ENCODE peak calls at places on chromosomes 5 and 9, in eight cellular contexts. One of them, this sample, is unnamed.

GRCh38 chr5:80867233-80867632 is 92.9 kb upstream of the RASGRF2 start:
- DNase-seq in GM10248: no peak
- DNase-seq in fibroblast of mammary gland: peak; percentile 34
- DNase-seq in activated naive CD4-positive, alpha-beta T cell: no peak
- DNase-seq in activated naive CD8-positive, alpha-beta T cell treated with anti-CD3 and anti-CD28 coated beads, Interleukin-2, amount 50 U/mL, for 16 hours: no peak
- DNase-seq in heart right ventricle: no peak
- DNase-seq in LoVo: no peak
- DNase-seq in Karpas-422: no peak
- DNase-seq in this sample: no peak

GRCh38 chr9:14153310-14153720 is 160.6 kb downstream of the NFIB start:
- DNase-seq in GM10248: no peak
- DNase-seq in fibroblast of mammary gland: peak; percentile 57
- DNase-seq in activated naive CD4-positive, alpha-beta T cell: no peak
- DNase-seq in activated naive CD8-positive, alpha-beta T cell treated with anti-CD3 and anti-CD28 coated beads, Interleukin-2, amount 50 U/mL, for 16 hours: no peak
- DNase-seq in heart right ventricle: no peak
- DNase-seq in LoVo: no peak
- DNase-seq in Karpas-422: no peak
- DNase-seq in this sample: no peak

GRCh38 chr5:91312698-91313097 is 70.4 kb downstream of the ARRDC3 start:
- DNase-seq in GM10248: no peak
- DNase-seq in fibroblast of mammary gland: no peak
- DNase-seq in activated naive CD4-positive, alpha-beta T cell: no peak
- DNase-seq in activated naive CD8-positive, alpha-beta T cell treated with anti-CD3 and anti-CD28 coated beads, Interleukin-2, amount 50 U/mL, for 16 hours: no peak
- DNase-seq in heart right ventricle: no peak
- DNase-seq in LoVo: no peak
- DNase-seq in Karpas-422: no peak
- DNase-seq in this sample: no peak

GRCh38 chr9:105290401-105290800 is 46.0 kb downstream of the SLC44A1 start:
- DNase-seq in GM10248: no peak
- DNase-seq in fibroblast of mammary gland: peak; percentile 78
- DNase-seq in activated naive CD4-positive, alpha-beta T cell: no peak
- DNase-seq in activated naive CD8-positive, alpha-beta T cell treated with anti-CD3 and anti-CD28 coated beads, Interleukin-2, amount 50 U/mL, for 16 hours: no peak
- DNase-seq in heart right ventricle: no peak
- DNase-seq in LoVo: no peak
- DNase-seq in Karpas-422: no peak
- DNase-seq in this sample: no peak

GRCh38 chr9:128503870-128504269 is 649 bp upstream of the GLE1 start:
- DNase-seq in GM10248: no peak
- DNase-seq in fibroblast of mammary gland: peak; percentile 25
- DNase-seq in activated naive CD4-positive, alpha-beta T cell: no peak
- DNase-seq in activated naive CD8-positive, alpha-beta T cell treated with anti-CD3 and anti-CD28 coated beads, Interleukin-2, amount 50 U/mL, for 16 hours: no peak
- DNase-seq in heart right ventricle: peak; percentile 22
- DNase-seq in LoVo: peak; percentile 1
- DNase-seq in Karpas-422: no peak
- DNase-seq in this sample: no peak

GRCh38 chr9:7315746-7316457 is 483.7 kb downstream of the DMAC1 start:
- DNase-seq in GM10248: no peak
- DNase-seq in fibroblast of mammary gland: peak; percentile 96
- DNase-seq in activated naive CD4-positive, alpha-beta T cell: no peak
- DNase-seq in activated naive CD8-positive, alpha-beta T cell treated with anti-CD3 and anti-CD28 coated beads, Interleukin-2, amount 50 U/mL, for 16 hours: no peak
- DNase-seq in heart right ventricle: no peak
- DNase-seq in LoVo: no peak
- DNase-seq in Karpas-422: no peak
- DNase-seq in this sample: no peak

GRCh38 chr9:131390990-131391389 is 2.9 kb upstream of the PRRC2B start:
- DNase-seq in GM10248: no peak
- DNase-seq in fibroblast of mammary gland: no peak
- DNase-seq in activated naive CD4-positive, alpha-beta T cell: no peak
- DNase-seq in activated naive CD8-positive, alpha-beta T cell treated with anti-CD3 and anti-CD28 coated beads, Interleukin-2, amount 50 U/mL, for 16 hours: no peak
- DNase-seq in heart right ventricle: no peak
- DNase-seq in LoVo: no peak
- DNase-seq in Karpas-422: no peak
- DNase-seq in this sample: no peak

GRCh38 chr5:38660194-38660668 is 103.8 kb upstream of the LIFR start:
- DNase-seq in GM10248: no peak
- DNase-seq in fibroblast of mammary gland: no peak
- DNase-seq in activated naive CD4-positive, alpha-beta T cell: no peak
- DNase-seq in activated naive CD8-positive, alpha-beta T cell treated with anti-CD3 and anti-CD28 coated beads, Interleukin-2, amount 50 U/mL, for 16 hours: no peak
- DNase-seq in heart right ventricle: peak; percentile 18
- DNase-seq in LoVo: peak; percentile 75
- DNase-seq in Karpas-422: no peak
- DNase-seq in this sample: no peak

GRCh38 chr9:77725820-77726219 is 77.7 kb upstream of the GNA14 start:
- DNase-seq in GM10248: no peak
- DNase-seq in fibroblast of mammary gland: no peak
- DNase-seq in activated naive CD4-positive, alpha-beta T cell: no peak
- DNase-seq in activated naive CD8-positive, alpha-beta T cell treated with anti-CD3 and anti-CD28 coated beads, Interleukin-2, amount 50 U/mL, for 16 hours: no peak
- DNase-seq in heart right ventricle: no peak
- DNase-seq in LoVo: no peak
- DNase-seq in Karpas-422: no peak
- DNase-seq in this sample: no peak

GRCh38 chr9:91943876-91944470 is 6.1 kb downstream of the ROR2 start:
- DNase-seq in GM10248: no peak
- DNase-seq in fibroblast of mammary gland: peak; percentile 72
- DNase-seq in activated naive CD4-positive, alpha-beta T cell: no peak
- DNase-seq in activated naive CD8-positive, alpha-beta T cell treated with anti-CD3 and anti-CD28 coated beads, Interleukin-2, amount 50 U/mL, for 16 hours: no peak
- DNase-seq in heart right ventricle: no peak
- DNase-seq in LoVo: no peak
- DNase-seq in Karpas-422: no peak
- DNase-seq in this sample: no peak

GRCh38 chr9:83070257-83070656 is 7.3 kb upstream of the RASEF start:
- DNase-seq in GM10248: no peak
- DNase-seq in fibroblast of mammary gland: peak; percentile 79
- DNase-seq in activated naive CD4-positive, alpha-beta T cell: no peak
- DNase-seq in activated naive CD8-positive, alpha-beta T cell treated with anti-CD3 and anti-CD28 coated beads, Interleukin-2, amount 50 U/mL, for 16 hours: no peak
- DNase-seq in heart right ventricle: no peak
- DNase-seq in LoVo: no peak
- DNase-seq in Karpas-422: no peak
- DNase-seq in this sample: no peak

GRCh38 chr5:32711693-32712462 is 757 bp downstream of the NPR3 start:
- DNase-seq in GM10248: no peak
- DNase-seq in fibroblast of mammary gland: peak; percentile 31
- DNase-seq in activated naive CD4-positive, alpha-beta T cell: no peak
- DNase-seq in activated naive CD8-positive, alpha-beta T cell treated with anti-CD3 and anti-CD28 coated beads, Interleukin-2, amount 50 U/mL, for 16 hours: no peak
- DNase-seq in heart right ventricle: peak; percentile 41
- DNase-seq in LoVo: no peak
- DNase-seq in Karpas-422: no peak
- DNase-seq in this sample: no peak

GRCh38 chr5:74316064-74316586 is 324.4 kb downstream of the ENC1 start:
- DNase-seq in GM10248: no peak
- DNase-seq in fibroblast of mammary gland: peak; percentile 95
- DNase-seq in activated naive CD4-positive, alpha-beta T cell: no peak
- DNase-seq in activated naive CD8-positive, alpha-beta T cell treated with anti-CD3 and anti-CD28 coated beads, Interleukin-2, amount 50 U/mL, for 16 hours: no peak
- DNase-seq in heart right ventricle: no peak
- DNase-seq in LoVo: peak; percentile 55
- DNase-seq in Karpas-422: no peak
- DNase-seq in this sample: no peak

GRCh38 chr5:33227746-33228145 is 213.0 kb upstream of the TARS1 start:
- DNase-seq in GM10248: no peak
- DNase-seq in fibroblast of mammary gland: no peak
- DNase-seq in activated naive CD4-positive, alpha-beta T cell: no peak
- DNase-seq in activated naive CD8-positive, alpha-beta T cell treated with anti-CD3 and anti-CD28 coated beads, Interleukin-2, amount 50 U/mL, for 16 hours: no peak
- DNase-seq in heart right ventricle: no peak
- DNase-seq in LoVo: no peak
- DNase-seq in Karpas-422: no peak
- DNase-seq in this sample: no peak

GRCh38 chr5:114174131-114174530 is 187.7 kb upstream of the KCNN2 start:
- DNase-seq in GM10248: no peak
- DNase-seq in fibroblast of mammary gland: no peak
- DNase-seq in activated naive CD4-positive, alpha-beta T cell: no peak
- DNase-seq in activated naive CD8-positive, alpha-beta T cell treated with anti-CD3 and anti-CD28 coated beads, Interleukin-2, amount 50 U/mL, for 16 hours: no peak
- DNase-seq in heart right ventricle: no peak
- DNase-seq in LoVo: no peak
- DNase-seq in Karpas-422: no peak
- DNase-seq in this sample: no peak

GRCh38 chr5:80082731-80083114 is 47.6 kb downstream of the THBS4 start:
- DNase-seq in GM10248: peak; percentile 67
- DNase-seq in fibroblast of mammary gland: peak; percentile 75
- DNase-seq in activated naive CD4-positive, alpha-beta T cell: peak; percentile 35
- DNase-seq in activated naive CD8-positive, alpha-beta T cell treated with anti-CD3 and anti-CD28 coated beads, Interleukin-2, amount 50 U/mL, for 16 hours: no peak
- DNase-seq in heart right ventricle: peak; percentile 77
- DNase-seq in LoVo: no peak
- DNase-seq in Karpas-422: peak; percentile 86
- DNase-seq in this sample: peak; percentile 33

GRCh38 chr5:99083197-99083596 is 154.4 kb upstream of the CHD1 start:
- DNase-seq in GM10248: no peak
- DNase-seq in fibroblast of mammary gland: no peak
- DNase-seq in activated naive CD4-positive, alpha-beta T cell: no peak
- DNase-seq in activated naive CD8-positive, alpha-beta T cell treated with anti-CD3 and anti-CD28 coated beads, Interleukin-2, amount 50 U/mL, for 16 hours: no peak
- DNase-seq in heart right ventricle: no peak
- DNase-seq in LoVo: no peak
- DNase-seq in Karpas-422: no peak
- DNase-seq in this sample: no peak